ENCODE peak calls at places on chromosomes 12 and 14, in ten cellular contexts. One of them, this sample, is unnamed.

GRCh38 chr14:103434868-103435442 is 49.7 kb downstream of the MARK3 start:
- DNase-seq in fibroblast of lung: no peak
- DNase-seq in EL: no peak
- DNase-seq in astrocyte of the cerebellum: no peak
- DNase-seq in skeletal muscle cell: no peak
- DNase-seq in globus pallidus: no peak
- DNase-seq in stimulated activated naive CD8-positive, alpha-beta T cell treated with anti-CD3 and anti-CD28 coated beads, Interleukin-15, amount 100 ng/mL, for 72 hours: no peak
- DNase-seq in body of pancreas: no peak
- DNase-seq in activated CD4-positive, alpha-beta T cell treated with anti-CD3 and anti-CD28 coated beads, Interleukin-2, amount 50 U/mL, for 24 hours: no peak
- DNase-seq in amygdala: no peak
- DNase-seq in this sample: no peak

GRCh38 chr12:131620520-131620919 is 90.4 kb upstream of the SFSWAP start:
- DNase-seq in globus pallidus: peak
- DNase-seq in astrocyte of the cerebellum: no peak
- DNase-seq in stimulated activated naive CD8-positive, alpha-beta T cell treated with anti-CD3 and anti-CD28 coated beads, Interleukin-15, amount 100 ng/mL, for 72 hours: no peak
- DNase-seq in body of pancreas: no peak
- DNase-seq in activated CD4-positive, alpha-beta T cell treated with anti-CD3 and anti-CD28 coated beads, Interleukin-2, amount 50 U/mL, for 24 hours: no peak
- DNase-seq in EL: no peak
- DNase-seq in amygdala: no peak
- DNase-seq in skeletal muscle cell: no peak
- DNase-seq in fibroblast of lung: no peak
- DNase-seq in this sample: no peak

GRCh38 chr12:120172053-120172452 is 22.5 kb downstream of the GCN1 start:
- DNase-seq in stimulated activated naive CD8-positive, alpha-beta T cell treated with anti-CD3 and anti-CD28 coated beads, Interleukin-15, amount 100 ng/mL, for 72 hours: no peak
- DNase-seq in activated CD4-positive, alpha-beta T cell treated with anti-CD3 and anti-CD28 coated beads, Interleukin-2, amount 50 U/mL, for 24 hours: no peak
- DNase-seq in astrocyte of the cerebellum: no peak
- DNase-seq in globus pallidus: no peak
- DNase-seq in fibroblast of lung: no peak
- DNase-seq in skeletal muscle cell: no peak
- DNase-seq in body of pancreas: no peak
- DNase-seq in amygdala: no peak
- DNase-seq in EL: no peak
- DNase-seq in this sample: no peak

GRCh38 chr12:68435816-68436215 is 103.7 kb upstream of the MDM1 start:
- DNase-seq in astrocyte of the cerebellum: no peak
- DNase-seq in body of pancreas: no peak
- DNase-seq in amygdala: no peak
- DNase-seq in activated CD4-positive, alpha-beta T cell treated with anti-CD3 and anti-CD28 coated beads, Interleukin-2, amount 50 U/mL, for 24 hours: no peak
- DNase-seq in fibroblast of lung: peak
- DNase-seq in EL: no peak
- DNase-seq in skeletal muscle cell: no peak
- DNase-seq in globus pallidus: no peak
- DNase-seq in stimulated activated naive CD8-positive, alpha-beta T cell treated with anti-CD3 and anti-CD28 coated beads, Interleukin-15, amount 100 ng/mL, for 72 hours: no peak
- DNase-seq in this sample: peak

GRCh38 chr12:74170645-74171477 is 366.8 kb upstream of the ATXN7L3B start:
- DNase-seq in skeletal muscle cell: no peak
- DNase-seq in body of pancreas: no peak
- DNase-seq in fibroblast of lung: no peak
- DNase-seq in EL: no peak
- DNase-seq in amygdala: no peak
- DNase-seq in astrocyte of the cerebellum: no peak
- DNase-seq in activated CD4-positive, alpha-beta T cell treated with anti-CD3 and anti-CD28 coated beads, Interleukin-2, amount 50 U/mL, for 24 hours: no peak
- DNase-seq in globus pallidus: no peak
- DNase-seq in stimulated activated naive CD8-positive, alpha-beta T cell treated with anti-CD3 and anti-CD28 coated beads, Interleukin-15, amount 100 ng/mL, for 72 hours: no peak
- DNase-seq in this sample: no peak

GRCh38 chr12:110583137-110584059 is at the start of gene PPTC7:
- DNase-seq in stimulated activated naive CD8-positive, alpha-beta T cell treated with anti-CD3 and anti-CD28 coated beads, Interleukin-15, amount 100 ng/mL, for 72 hours: peak
- DNase-seq in globus pallidus: peak
- DNase-seq in amygdala: peak
- DNase-seq in fibroblast of lung: peak
- DNase-seq in activated CD4-positive, alpha-beta T cell treated with anti-CD3 and anti-CD28 coated beads, Interleukin-2, amount 50 U/mL, for 24 hours: peak
- DNase-seq in astrocyte of the cerebellum: peak
- DNase-seq in skeletal muscle cell: peak
- DNase-seq in body of pancreas: peak
- DNase-seq in EL: peak
- DNase-seq in this sample: peak

GRCh38 chr12:12048266-12048665 is 22.5 kb upstream of the BCL2L14 start:
- DNase-seq in activated CD4-positive, alpha-beta T cell treated with anti-CD3 and anti-CD28 coated beads, Interleukin-2, amount 50 U/mL, for 24 hours: no peak
- DNase-seq in EL: no peak
- DNase-seq in globus pallidus: no peak
- DNase-seq in body of pancreas: no peak
- DNase-seq in skeletal muscle cell: no peak
- DNase-seq in fibroblast of lung: no peak
- DNase-seq in astrocyte of the cerebellum: no peak
- DNase-seq in stimulated activated naive CD8-positive, alpha-beta T cell treated with anti-CD3 and anti-CD28 coated beads, Interleukin-15, amount 100 ng/mL, for 72 hours: no peak
- DNase-seq in amygdala: no peak
- DNase-seq in this sample: no peak

GRCh38 chr12:1115471-1116242 is 124.6 kb downstream of the ERC1 start:
- DNase-seq in EL: peak
- DNase-seq in globus pallidus: no peak
- DNase-seq in activated CD4-positive, alpha-beta T cell treated with anti-CD3 and anti-CD28 coated beads, Interleukin-2, amount 50 U/mL, for 24 hours: no peak
- DNase-seq in amygdala: no peak
- DNase-seq in astrocyte of the cerebellum: peak
- DNase-seq in stimulated activated naive CD8-positive, alpha-beta T cell treated with anti-CD3 and anti-CD28 coated beads, Interleukin-15, amount 100 ng/mL, for 72 hours: no peak
- DNase-seq in skeletal muscle cell: peak
- DNase-seq in body of pancreas: no peak
- DNase-seq in fibroblast of lung: peak
- DNase-seq in this sample: peak

GRCh38 chr14:94596361-94596760 is 15.1 kb downstream of the SERPINA5 start:
- DNase-seq in activated CD4-positive, alpha-beta T cell treated with anti-CD3 and anti-CD28 coated beads, Interleukin-2, amount 50 U/mL, for 24 hours: no peak
- DNase-seq in skeletal muscle cell: no peak
- DNase-seq in amygdala: no peak
- DNase-seq in globus pallidus: no peak
- DNase-seq in EL: no peak
- DNase-seq in astrocyte of the cerebellum: no peak
- DNase-seq in body of pancreas: no peak
- DNase-seq in fibroblast of lung: no peak
- DNase-seq in stimulated activated naive CD8-positive, alpha-beta T cell treated with anti-CD3 and anti-CD28 coated beads, Interleukin-15, amount 100 ng/mL, for 72 hours: no peak
- DNase-seq in this sample: no peak

GRCh38 chr14:20427231-20428009 is 8.5 kb downstream of the KLHL33 start:
- DNase-seq in amygdala: no peak
- DNase-seq in astrocyte of the cerebellum: peak
- DNase-seq in globus pallidus: peak
- DNase-seq in activated CD4-positive, alpha-beta T cell treated with anti-CD3 and anti-CD28 coated beads, Interleukin-2, amount 50 U/mL, for 24 hours: no peak
- DNase-seq in EL: peak
- DNase-seq in fibroblast of lung: peak
- DNase-seq in stimulated activated naive CD8-positive, alpha-beta T cell treated with anti-CD3 and anti-CD28 coated beads, Interleukin-15, amount 100 ng/mL, for 72 hours: no peak
- DNase-seq in skeletal muscle cell: no peak
- DNase-seq in body of pancreas: no peak
- DNase-seq in this sample: no peak

GRCh38 chr12:26768611-26769603 is 64.1 kb downstream of the ITPR2 start:
- DNase-seq in astrocyte of the cerebellum: no peak
- DNase-seq in skeletal muscle cell: no peak
- DNase-seq in body of pancreas: peak
- DNase-seq in fibroblast of lung: no peak
- DNase-seq in stimulated activated naive CD8-positive, alpha-beta T cell treated with anti-CD3 and anti-CD28 coated beads, Interleukin-15, amount 100 ng/mL, for 72 hours: no peak
- DNase-seq in amygdala: no peak
- DNase-seq in globus pallidus: no peak
- DNase-seq in activated CD4-positive, alpha-beta T cell treated with anti-CD3 and anti-CD28 coated beads, Interleukin-2, amount 50 U/mL, for 24 hours: no peak
- DNase-seq in EL: no peak
- DNase-seq in this sample: no peak

GRCh38 chr12:61891632-61892031 is 368.6 kb upstream of the USP15 start:
- DNase-seq in fibroblast of lung: no peak
- DNase-seq in body of pancreas: no peak
- DNase-seq in activated CD4-positive, alpha-beta T cell treated with anti-CD3 and anti-CD28 coated beads, Interleukin-2, amount 50 U/mL, for 24 hours: no peak
- DNase-seq in astrocyte of the cerebellum: no peak
- DNase-seq in EL: no peak
- DNase-seq in amygdala: no peak
- DNase-seq in skeletal muscle cell: no peak
- DNase-seq in stimulated activated naive CD8-positive, alpha-beta T cell treated with anti-CD3 and anti-CD28 coated beads, Interleukin-15, amount 100 ng/mL, for 72 hours: no peak
- DNase-seq in globus pallidus: no peak
- DNase-seq in this sample: no peak

GRCh38 chr12:65824314-65824563 is at the start of gene HMGA2:
- DNase-seq in EL: no peak
- DNase-seq in stimulated activated naive CD8-positive, alpha-beta T cell treated with anti-CD3 and anti-CD28 coated beads, Interleukin-15, amount 100 ng/mL, for 72 hours: no peak
- DNase-seq in astrocyte of the cerebellum: no peak
- DNase-seq in body of pancreas: no peak
- DNase-seq in fibroblast of lung: no peak
- DNase-seq in globus pallidus: no peak
- DNase-seq in skeletal muscle cell: no peak
- DNase-seq in activated CD4-positive, alpha-beta T cell treated with anti-CD3 and anti-CD28 coated beads, Interleukin-2, amount 50 U/mL, for 24 hours: no peak
- DNase-seq in amygdala: no peak
- DNase-seq in this sample: no peak

GRCh38 chr12:106138646-106139421 is at the start of gene NUAK1:
- DNase-seq in stimulated activated naive CD8-positive, alpha-beta T cell treated with anti-CD3 and anti-CD28 coated beads, Interleukin-15, amount 100 ng/mL, for 72 hours: peak
- DNase-seq in skeletal muscle cell: no peak
- DNase-seq in fibroblast of lung: peak
- DNase-seq in globus pallidus: peak
- DNase-seq in activated CD4-positive, alpha-beta T cell treated with anti-CD3 and anti-CD28 coated beads, Interleukin-2, amount 50 U/mL, for 24 hours: no peak
- DNase-seq in body of pancreas: peak
- DNase-seq in amygdala: peak
- DNase-seq in astrocyte of the cerebellum: no peak
- DNase-seq in EL: peak
- DNase-seq in this sample: no peak

GRCh38 chr12:87809916-87810315 is 219.3 kb downstream of the C12orf50 start:
- DNase-seq in skeletal muscle cell: no peak
- DNase-seq in astrocyte of the cerebellum: no peak
- DNase-seq in amygdala: no peak
- DNase-seq in activated CD4-positive, alpha-beta T cell treated with anti-CD3 and anti-CD28 coated beads, Interleukin-2, amount 50 U/mL, for 24 hours: no peak
- DNase-seq in stimulated activated naive CD8-positive, alpha-beta T cell treated with anti-CD3 and anti-CD28 coated beads, Interleukin-15, amount 100 ng/mL, for 72 hours: no peak
- DNase-seq in globus pallidus: no peak
- DNase-seq in EL: peak
- DNase-seq in fibroblast of lung: peak
- DNase-seq in body of pancreas: no peak
- DNase-seq in this sample: no peak

GRCh38 chr14:21880918-21881317 is 207.3 kb upstream of the OR4E1 start:
- DNase-seq in skeletal muscle cell: no peak
- DNase-seq in stimulated activated naive CD8-positive, alpha-beta T cell treated with anti-CD3 and anti-CD28 coated beads, Interleukin-15, amount 100 ng/mL, for 72 hours: no peak
- DNase-seq in astrocyte of the cerebellum: no peak
- DNase-seq in body of pancreas: no peak
- DNase-seq in EL: no peak
- DNase-seq in activated CD4-positive, alpha-beta T cell treated with anti-CD3 and anti-CD28 coated beads, Interleukin-2, amount 50 U/mL, for 24 hours: no peak
- DNase-seq in fibroblast of lung: no peak
- DNase-seq in amygdala: no peak
- DNase-seq in globus pallidus: no peak
- DNase-seq in this sample: no peak

GRCh38 chr14:77822741-77823140 is 22.8 kb downstream of the ADCK1 start:
- DNase-seq in globus pallidus: no peak
- DNase-seq in EL: no peak
- DNase-seq in skeletal muscle cell: no peak
- DNase-seq in astrocyte of the cerebellum: no peak
- DNase-seq in body of pancreas: no peak
- DNase-seq in amygdala: no peak
- DNase-seq in stimulated activated naive CD8-positive, alpha-beta T cell treated with anti-CD3 and anti-CD28 coated beads, Interleukin-15, amount 100 ng/mL, for 72 hours: no peak
- DNase-seq in fibroblast of lung: no peak
- DNase-seq in activated CD4-positive, alpha-beta T cell treated with anti-CD3 and anti-CD28 coated beads, Interleukin-2, amount 50 U/mL, for 24 hours: no peak
- DNase-seq in this sample: no peak

GRCh38 chr12:54398218-54398617 is 13.7 kb upstream of the ZNF385A start:
- DNase-seq in globus pallidus: no peak
- DNase-seq in skeletal muscle cell: no peak
- DNase-seq in body of pancreas: no peak
- DNase-seq in astrocyte of the cerebellum: no peak
- DNase-seq in amygdala: no peak
- DNase-seq in activated CD4-positive, alpha-beta T cell treated with anti-CD3 and anti-CD28 coated beads, Interleukin-2, amount 50 U/mL, for 24 hours: no peak
- DNase-seq in EL: no peak
- DNase-seq in fibroblast of lung: no peak
- DNase-seq in stimulated activated naive CD8-positive, alpha-beta T cell treated with anti-CD3 and anti-CD28 coated beads, Interleukin-15, amount 100 ng/mL, for 72 hours: no peak
- DNase-seq in this sample: no peak

GRCh38 chr12:100672075-100672592 is 98.7 kb downstream of the GAS2L3 start:
- DNase-seq in globus pallidus: no peak
- DNase-seq in skeletal muscle cell: no peak
- DNase-seq in astrocyte of the cerebellum: no peak
- DNase-seq in body of pancreas: no peak
- DNase-seq in stimulated activated naive CD8-positive, alpha-beta T cell treated with anti-CD3 and anti-CD28 coated beads, Interleukin-15, amount 100 ng/mL, for 72 hours: peak
- DNase-seq in EL: peak
- DNase-seq in fibroblast of lung: no peak
- DNase-seq in amygdala: no peak
- DNase-seq in activated CD4-positive, alpha-beta T cell treated with anti-CD3 and anti-CD28 coated beads, Interleukin-2, amount 50 U/mL, for 24 hours: no peak
- DNase-seq in this sample: no peak

GRCh38 chr12:81077329-81077685 is 572 bp upstream of the ACSS3 start:
- DNase-seq in EL: peak
- DNase-seq in globus pallidus: no peak
- DNase-seq in amygdala: no peak
- DNase-seq in fibroblast of lung: peak
- DNase-seq in astrocyte of the cerebellum: no peak
- DNase-seq in skeletal muscle cell: no peak
- DNase-seq in stimulated activated naive CD8-positive, alpha-beta T cell treated with anti-CD3 and anti-CD28 coated beads, Interleukin-15, amount 100 ng/mL, for 72 hours: no peak
- DNase-seq in body of pancreas: peak
- DNase-seq in activated CD4-positive, alpha-beta T cell treated with anti-CD3 and anti-CD28 coated beads, Interleukin-2, amount 50 U/mL, for 24 hours: no peak
- DNase-seq in this sample: no peak

GRCh38 chr12:100824476-100824875 is 29.9 kb downstream of the ANO4 start:
- DNase-seq in stimulated activated naive CD8-positive, alpha-beta T cell treated with anti-CD3 and anti-CD28 coated beads, Interleukin-15, amount 100 ng/mL, for 72 hours: no peak
- DNase-seq in EL: no peak
- DNase-seq in body of pancreas: no peak
- DNase-seq in fibroblast of lung: no peak
- DNase-seq in skeletal muscle cell: no peak
- DNase-seq in astrocyte of the cerebellum: no peak
- DNase-seq in globus pallidus: peak
- DNase-seq in amygdala: no peak
- DNase-seq in activated CD4-positive, alpha-beta T cell treated with anti-CD3 and anti-CD28 coated beads, Interleukin-2, amount 50 U/mL, for 24 hours: no peak
- DNase-seq in this sample: no peak

GRCh38 chr14:99380991-99381687 is 99.5 kb downstream of the SETD3 start:
- DNase-seq in amygdala: no peak
- DNase-seq in globus pallidus: no peak
- DNase-seq in astrocyte of the cerebellum: no peak
- DNase-seq in fibroblast of lung: no peak
- DNase-seq in body of pancreas: no peak
- DNase-seq in skeletal muscle cell: no peak
- DNase-seq in activated CD4-positive, alpha-beta T cell treated with anti-CD3 and anti-CD28 coated beads, Interleukin-2, amount 50 U/mL, for 24 hours: no peak
- DNase-seq in EL: no peak
- DNase-seq in stimulated activated naive CD8-positive, alpha-beta T cell treated with anti-CD3 and anti-CD28 coated beads, Interleukin-15, amount 100 ng/mL, for 72 hours: no peak
- DNase-seq in this sample: no peak

GRCh38 chr12:46555379-46555778 is 182.8 kb upstream of the SLC38A2 start:
- DNase-seq in activated CD4-positive, alpha-beta T cell treated with anti-CD3 and anti-CD28 coated beads, Interleukin-2, amount 50 U/mL, for 24 hours: no peak
- DNase-seq in astrocyte of the cerebellum: peak
- DNase-seq in fibroblast of lung: peak
- DNase-seq in globus pallidus: no peak
- DNase-seq in amygdala: no peak
- DNase-seq in stimulated activated naive CD8-positive, alpha-beta T cell treated with anti-CD3 and anti-CD28 coated beads, Interleukin-15, amount 100 ng/mL, for 72 hours: no peak
- DNase-seq in skeletal muscle cell: peak
- DNase-seq in EL: peak
- DNase-seq in body of pancreas: no peak
- DNase-seq in this sample: peak

GRCh38 chr12:69000540-69001243 is 67.7 kb upstream of the CPM start:
- DNase-seq in stimulated activated naive CD8-positive, alpha-beta T cell treated with anti-CD3 and anti-CD28 coated beads, Interleukin-15, amount 100 ng/mL, for 72 hours: no peak
- DNase-seq in body of pancreas: no peak
- DNase-seq in EL: peak
- DNase-seq in amygdala: no peak
- DNase-seq in astrocyte of the cerebellum: no peak
- DNase-seq in skeletal muscle cell: no peak
- DNase-seq in activated CD4-positive, alpha-beta T cell treated with anti-CD3 and anti-CD28 coated beads, Interleukin-2, amount 50 U/mL, for 24 hours: no peak
- DNase-seq in globus pallidus: no peak
- DNase-seq in fibroblast of lung: peak
- DNase-seq in this sample: peak

GRCh38 chr12:42846782-42847181 is 257.2 kb upstream of the PRICKLE1 start:
- DNase-seq in amygdala: no peak
- DNase-seq in EL: no peak
- DNase-seq in body of pancreas: no peak
- DNase-seq in fibroblast of lung: no peak
- DNase-seq in stimulated activated naive CD8-positive, alpha-beta T cell treated with anti-CD3 and anti-CD28 coated beads, Interleukin-15, amount 100 ng/mL, for 72 hours: no peak
- DNase-seq in globus pallidus: no peak
- DNase-seq in skeletal muscle cell: peak
- DNase-seq in astrocyte of the cerebellum: no peak
- DNase-seq in activated CD4-positive, alpha-beta T cell treated with anti-CD3 and anti-CD28 coated beads, Interleukin-2, amount 50 U/mL, for 24 hours: no peak
- DNase-seq in this sample: no peak

This sample was measured in foreskin keratinocyte.